ENCODE peak calls at places on chromosomes 1 and 21, in seven cellular contexts. V is astrocyte of the cerebellum; M is EL; C is MV-4-11; I is upper lobe of right lung; X is IMR-90; K is activated CD4-positive, CD25-positive, alpha-beta regulatory T cell treated with anti-CD3 and anti-CD28 coated beads, Interleukin-2, amount 50 U/mL, for 72 hours. W is an unnamed sample.

GRCh38 chr21:34949045-34949444 is 100.1 kb downstream of the RUNX1 start:
- DNase-seq in V (no peak), I (no peak), C (no peak), M (no peak), K (no peak), X (peak), W (no peak)

GRCh38 chr1:226181996-226182714 is 4.4 kb downstream of the ACBD3 start:
- DNase-seq in C (peak), M (peak), X (peak), I (peak), V (peak), K (no peak), W (peak)

GRCh38 chr1:210292276-210292851 is 36.3 kb upstream of the HHAT start:
- DNase-seq in I (peak), V (no peak), K (peak), M (peak), C (no peak), X (no peak), W (peak)

GRCh38 chr21:45421071-45421845 is 16.3 kb downstream of the COL18A1 start:
- DNase-seq in V (no peak), K (no peak), I (peak), X (no peak), M (no peak), C (no peak), W (no peak)

GRCh38 chr21:44755227-44755626 is 43.9 kb upstream of the TSPEAR start:
- DNase-seq in C (no peak), V (no peak), I (no peak), M (peak), X (no peak), K (no peak), W (no peak)

GRCh38 chr1:89259283-89259971 is 13.2 kb downstream of the GBP5 start:
- DNase-seq in X (no peak), V (no peak), M (no peak), I (peak), C (peak), K (peak), W (no peak)

GRCh38 chr21:33289199-33289819 is 23.1 kb downstream of the IL10RB start:
- DNase-seq in M (peak), V (peak), X (peak), C (no peak), I (no peak), K (no peak), W (no peak)

GRCh38 chr1:201673912-201674311 is 135.0 kb downstream of the NAV1 start:
- DNase-seq in C (no peak), M (no peak), V (no peak), X (no peak), I (no peak), K (no peak), W (no peak)

GRCh38 chr1:227560814-227561213 is 2.5 kb upstream of the ZNF678 start:
- DNase-seq in K (no peak), C (no peak), V (no peak), X (no peak), I (no peak), M (no peak), W (no peak)

GRCh38 chr1:28602536-28603439 is 10.7 kb downstream of the RAB42 start:
- DNase-seq in C (peak), I (no peak), K (no peak), X (peak), V (peak), M (peak), W (no peak)

GRCh38 chr1:86914998-86915736 is 732 bp downstream of the HS2ST1 start:
- DNase-seq in X (peak), M (peak), K (peak), V (peak), C (peak), I (peak), W (peak)

GRCh38 chr1:116232989-116233514 is 121.9 kb downstream of the MAB21L3 start:
- DNase-seq in M (no peak), X (no peak), C (peak), I (no peak), K (no peak), V (no peak), W (no peak)

GRCh38 chr1:65757531-65757930 is 35.2 kb upstream of the PDE4B start:
- DNase-seq in I (no peak), C (no peak), K (no peak), M (no peak), X (no peak), V (no peak), W (no peak)

GRCh38 chr1:3530086-3530930 is 75.8 kb downstream of the ARHGEF16 start:
- DNase-seq in V (no peak), I (no peak), K (no peak), M (peak), C (no peak), X (no peak), W (no peak)

GRCh38 chr21:35202431-35202830 is 153.3 kb upstream of the RUNX1 start:
- DNase-seq in M (peak), K (no peak), X (peak), I (no peak), V (no peak), C (no peak), W (no peak)